ENCODE peak calls at places on chromosomes 7 and 10, in seven cellular contexts. One of them, this sample, is unnamed.

GRCh38 chr10:95566121-95566520 is 5.0 kb upstream of the SORBS1 start:
- DNase-seq in HFF-Myc: no peak
- DNase-seq in AG09319: no peak
- DNase-seq in stimulated activated CD8-positive, alpha-beta memory T cell treated with anti-CD3 and anti-CD28 coated beads, Interleukin-4, amount 100 ng/mL, for 1 hour: no peak
- DNase-seq in mucosa of gallbladder: no peak
- DNase-seq in amygdala: no peak
- DNase-seq in small intestine: no peak
- DNase-seq in this sample: no peak

GRCh38 chr10:129968937-129969527 is 5.0 kb upstream of the EBF3 start:
- DNase-seq in HFF-Myc: no peak
- DNase-seq in stimulated activated CD8-positive, alpha-beta memory T cell treated with anti-CD3 and anti-CD28 coated beads, Interleukin-4, amount 100 ng/mL, for 1 hour: no peak
- DNase-seq in small intestine: peak
- DNase-seq in amygdala: no peak
- DNase-seq in mucosa of gallbladder: peak
- DNase-seq in AG09319: no peak
- DNase-seq in this sample: no peak

GRCh38 chr10:44725404-44725803 is 185.7 kb upstream of the TMEM72 start:
- DNase-seq in amygdala: no peak
- DNase-seq in small intestine: no peak
- DNase-seq in stimulated activated CD8-positive, alpha-beta memory T cell treated with anti-CD3 and anti-CD28 coated beads, Interleukin-4, amount 100 ng/mL, for 1 hour: no peak
- DNase-seq in mucosa of gallbladder: no peak
- DNase-seq in AG09319: no peak
- DNase-seq in HFF-Myc: no peak
- DNase-seq in this sample: no peak

GRCh38 chr10:86693721-86694369 is 25.5 kb downstream of the LDB3 start:
- DNase-seq in small intestine: peak
- DNase-seq in amygdala: no peak
- DNase-seq in mucosa of gallbladder: peak
- DNase-seq in stimulated activated CD8-positive, alpha-beta memory T cell treated with anti-CD3 and anti-CD28 coated beads, Interleukin-4, amount 100 ng/mL, for 1 hour: no peak
- DNase-seq in AG09319: peak
- DNase-seq in HFF-Myc: peak
- DNase-seq in this sample: no peak

GRCh38 chr7:133051066-133051465 is 30.8 kb downstream of the CHCHD3 start:
- DNase-seq in AG09319: no peak
- DNase-seq in mucosa of gallbladder: no peak
- DNase-seq in stimulated activated CD8-positive, alpha-beta memory T cell treated with anti-CD3 and anti-CD28 coated beads, Interleukin-4, amount 100 ng/mL, for 1 hour: no peak
- DNase-seq in small intestine: no peak
- DNase-seq in HFF-Myc: no peak
- DNase-seq in amygdala: no peak
- DNase-seq in this sample: no peak

GRCh38 chr7:22791204-22792158 is 31.2 kb downstream of the TOMM7 start:
- DNase-seq in stimulated activated CD8-positive, alpha-beta memory T cell treated with anti-CD3 and anti-CD28 coated beads, Interleukin-4, amount 100 ng/mL, for 1 hour: no peak
- DNase-seq in mucosa of gallbladder: no peak
- DNase-seq in small intestine: no peak
- DNase-seq in AG09319: no peak
- DNase-seq in amygdala: no peak
- DNase-seq in HFF-Myc: no peak
- DNase-seq in this sample: no peak

GRCh38 chr7:1245596-1245995 is 12.9 kb downstream of the UNCX start:
- DNase-seq in small intestine: no peak
- DNase-seq in AG09319: no peak
- DNase-seq in mucosa of gallbladder: no peak
- DNase-seq in stimulated activated CD8-positive, alpha-beta memory T cell treated with anti-CD3 and anti-CD28 coated beads, Interleukin-4, amount 100 ng/mL, for 1 hour: no peak
- DNase-seq in amygdala: no peak
- DNase-seq in HFF-Myc: no peak
- DNase-seq in this sample: no peak

GRCh38 chr7:67825356-67825755 is 828.7 kb downstream of the TYW1 start:
- DNase-seq in small intestine: no peak
- DNase-seq in stimulated activated CD8-positive, alpha-beta memory T cell treated with anti-CD3 and anti-CD28 coated beads, Interleukin-4, amount 100 ng/mL, for 1 hour: no peak
- DNase-seq in AG09319: no peak
- DNase-seq in HFF-Myc: no peak
- DNase-seq in mucosa of gallbladder: no peak
- DNase-seq in amygdala: no peak
- DNase-seq in this sample: no peak

GRCh38 chr10:44980309-44981171 is 1.9 kb upstream of the DEPP1 start:
- DNase-seq in mucosa of gallbladder: no peak
- DNase-seq in HFF-Myc: no peak
- DNase-seq in stimulated activated CD8-positive, alpha-beta memory T cell treated with anti-CD3 and anti-CD28 coated beads, Interleukin-4, amount 100 ng/mL, for 1 hour: no peak
- DNase-seq in small intestine: no peak
- DNase-seq in amygdala: no peak
- DNase-seq in AG09319: no peak
- DNase-seq in this sample: no peak

GRCh38 chr7:26186364-26187311 is 13.9 kb downstream of the HNRNPA2B1 start:
- DNase-seq in small intestine: peak
- DNase-seq in mucosa of gallbladder: no peak
- DNase-seq in AG09319: no peak
- DNase-seq in HFF-Myc: no peak
- DNase-seq in stimulated activated CD8-positive, alpha-beta memory T cell treated with anti-CD3 and anti-CD28 coated beads, Interleukin-4, amount 100 ng/mL, for 1 hour: no peak
- DNase-seq in amygdala: no peak
- DNase-seq in this sample: no peak

GRCh38 chr10:100553929-100554328 is 18.2 kb downstream of the HIF1AN start:
- DNase-seq in AG09319: no peak
- DNase-seq in stimulated activated CD8-positive, alpha-beta memory T cell treated with anti-CD3 and anti-CD28 coated beads, Interleukin-4, amount 100 ng/mL, for 1 hour: no peak
- DNase-seq in HFF-Myc: no peak
- DNase-seq in amygdala: no peak
- DNase-seq in small intestine: no peak
- DNase-seq in mucosa of gallbladder: no peak
- DNase-seq in this sample: no peak

GRCh38 chr7:27167170-27167505 is 1.8 kb upstream of the HOXA9 start:
- DNase-seq in mucosa of gallbladder: no peak
- DNase-seq in amygdala: no peak
- DNase-seq in AG09319: no peak
- DNase-seq in HFF-Myc: no peak
- DNase-seq in small intestine: no peak
- DNase-seq in stimulated activated CD8-positive, alpha-beta memory T cell treated with anti-CD3 and anti-CD28 coated beads, Interleukin-4, amount 100 ng/mL, for 1 hour: no peak
- DNase-seq in this sample: no peak

GRCh38 chr7:81330108-81330507 is 411.3 kb upstream of the SEMA3C start:
- DNase-seq in small intestine: peak
- DNase-seq in stimulated activated CD8-positive, alpha-beta memory T cell treated with anti-CD3 and anti-CD28 coated beads, Interleukin-4, amount 100 ng/mL, for 1 hour: no peak
- DNase-seq in AG09319: no peak
- DNase-seq in mucosa of gallbladder: no peak
- DNase-seq in HFF-Myc: no peak
- DNase-seq in amygdala: no peak
- DNase-seq in this sample: no peak

GRCh38 chr10:46075869-46076268 is 29.8 kb upstream of the MSMB start:
- DNase-seq in stimulated activated CD8-positive, alpha-beta memory T cell treated with anti-CD3 and anti-CD28 coated beads, Interleukin-4, amount 100 ng/mL, for 1 hour: no peak
- DNase-seq in HFF-Myc: no peak
- DNase-seq in small intestine: no peak
- DNase-seq in mucosa of gallbladder: no peak
- DNase-seq in AG09319: no peak
- DNase-seq in amygdala: no peak
- DNase-seq in this sample: no peak

GRCh38 chr10:69232252-69232651 is 12.1 kb downstream of the HKDC1 start:
- DNase-seq in small intestine: peak
- DNase-seq in HFF-Myc: no peak
- DNase-seq in amygdala: no peak
- DNase-seq in AG09319: peak
- DNase-seq in mucosa of gallbladder: no peak
- DNase-seq in stimulated activated CD8-positive, alpha-beta memory T cell treated with anti-CD3 and anti-CD28 coated beads, Interleukin-4, amount 100 ng/mL, for 1 hour: no peak
- DNase-seq in this sample: peak

This sample was measured in AG04449.